ENCODE peak calls at places on chromosomes 2 and 18, in nine cellular contexts. A, S, W, C, N, M, J, T and V are unnamed samples.

GRCh38 chr2:224982910-224983688 is 59.2 kb downstream of the DOCK10 start:
- DNase-seq in A (no peak), S (peak), W (peak), C (peak), N (no peak), M (peak), J (peak), T (no peak), V (no peak)

GRCh38 chr2:213980883-213981282 is 430.0 kb upstream of the VWC2L start:
- DNase-seq in A (no peak), S (no peak), W (no peak), C (no peak), N (no peak), M (no peak), J (no peak), T (no peak), V (no peak)

GRCh38 chr18:24268784-24269550 is 128.7 kb downstream of the OSBPL1A start:
- DNase-seq in A (peak), S (no peak), W (no peak), C (peak), N (peak), M (peak), J (no peak), T (no peak), V (no peak)

GRCh38 chr2:168457177-168457905 is 1.3 kb downstream of the CERS6 start:
- DNase-seq in A (peak), S (no peak), W (no peak), C (peak), N (no peak), M (no peak), J (no peak), T (no peak), V (no peak)

GRCh38 chr2:29660216-29660615 is 261.2 kb downstream of the ALK start:
- DNase-seq in A (no peak), S (no peak), W (no peak), C (no peak), N (no peak), M (no peak), J (no peak), T (no peak), V (no peak)

GRCh38 chr2:105590780-105591660 is 153.7 kb upstream of the NCK2 start:
- DNase-seq in A (no peak), S (no peak), W (no peak), C (no peak), N (no peak), M (no peak), J (no peak), T (no peak), V (no peak)

GRCh38 chr2:170929686-170930050 is 615 bp downstream of the GORASP2 start:
- DNase-seq in A (peak), S (peak), W (no peak), C (peak), N (peak), M (peak), J (peak), T (peak), V (no peak)

GRCh38 chr2:49207204-49207603 is 52.9 kb upstream of the FSHR start:
- DNase-seq in A (no peak), S (no peak), W (no peak), C (no peak), N (peak), M (no peak), J (no peak), T (no peak), V (no peak)

GRCh38 chr2:127640082-127641072 is 5.6 kb upstream of the GPR17 start:
- DNase-seq in A (no peak), S (peak), W (peak), C (no peak), N (peak), M (no peak), J (no peak), T (no peak), V (no peak)

GRCh38 chr2:116456429-116456828 is 1358.1 kb upstream of the DDX18 start:
- DNase-seq in A (no peak), S (no peak), W (no peak), C (no peak), N (no peak), M (no peak), J (no peak), T (no peak), V (no peak)

GRCh38 chr18:9782073-9782857 is 74.2 kb downstream of the RAB31 start:
- DNase-seq in A (peak), S (no peak), W (no peak), C (peak), N (peak), M (no peak), J (no peak), T (no peak), V (peak)

GRCh38 chr2:199439094-199439493 is 18.6 kb downstream of the SATB2 start:
- DNase-seq in A (no peak), S (no peak), W (no peak), C (no peak), N (no peak), M (no peak), J (no peak), T (no peak), V (no peak)

GRCh38 chr2:201971516-201972228 is 62.0 kb upstream of the FZD7 start:
- DNase-seq in A (no peak), S (no peak), W (no peak), C (no peak), N (no peak), M (no peak), J (no peak), T (no peak), V (no peak)

GRCh38 chr2:120597595-120598193 is 138.0 kb upstream of the GLI2 start:
- DNase-seq in A (no peak), S (no peak), W (no peak), C (peak), N (no peak), M (no peak), J (peak), T (no peak), V (no peak)

GRCh38 chr2:16507655-16508054 is 158.0 kb downstream of the CYRIA start:
- DNase-seq in A (no peak), S (no peak), W (no peak), C (no peak), N (no peak), M (no peak), J (no peak), T (no peak), V (no peak)

GRCh38 chr2:163553601-163554000 is 182.2 kb downstream of the FIGN start:
- DNase-seq in A (no peak), S (no peak), W (no peak), C (no peak), N (no peak), M (no peak), J (no peak), T (no peak), V (no peak)

GRCh38 chr2:174492963-174493431 is 6.2 kb upstream of the GPR155 start:
- DNase-seq in A (no peak), S (peak), W (peak), C (no peak), N (no peak), M (peak), J (no peak), T (no peak), V (no peak)

GRCh38 chr2:187319441-187320108 is 128.5 kb downstream of the CALCRL start:
- DNase-seq in A (peak), S (no peak), W (no peak), C (no peak), N (no peak), M (no peak), J (no peak), T (no peak), V (no peak)

GRCh38 chr18:37303009-37303408 is 262.6 kb downstream of the CELF4 start:
- DNase-seq in A (no peak), S (no peak), W (no peak), C (no peak), N (no peak), M (no peak), J (no peak), T (no peak), V (no peak)

GRCh38 chr18:79598885-79599175 is 80.8 kb upstream of the CTDP1 start:
- DNase-seq in A (no peak), S (no peak), W (no peak), C (peak), N (no peak), M (no peak), J (peak), T (no peak), V (no peak)

GRCh38 chr18:77013777-77014525 is 118.6 kb downstream of the MBP start:
- DNase-seq in A (no peak), S (no peak), W (no peak), C (no peak), N (no peak), M (peak), J (peak), T (no peak), V (no peak)

GRCh38 chr2:192011196-192011595 is 164.3 kb upstream of the CAVIN2 start:
- DNase-seq in A (no peak), S (no peak), W (no peak), C (peak), N (no peak), M (no peak), J (no peak), T (no peak), V (no peak)

GRCh38 chr2:11988691-11989465 is 242.4 kb downstream of the LPIN1 start:
- DNase-seq in A (no peak), S (no peak), W (no peak), C (no peak), N (no peak), M (no peak), J (no peak), T (no peak), V (no peak)

GRCh38 chr2:190663348-190663747 is 14.5 kb downstream of the NAB1 start:
- DNase-seq in A (peak), S (no peak), W (no peak), C (no peak), N (no peak), M (no peak), J (no peak), T (no peak), V (no peak)

GRCh38 chr18:13051950-13052349 is 60.8 kb downstream of the CEP192 start:
- DNase-seq in A (peak), S (peak), W (no peak), C (no peak), N (no peak), M (no peak), J (no peak), T (no peak), V (no peak)

GRCh38 chr2:134372141-134372540 is 118.3 kb downstream of the MGAT5 start:
- DNase-seq in A (no peak), S (no peak), W (no peak), C (peak), N (no peak), M (no peak), J (no peak), T (no peak), V (no peak)

GRCh38 chr2:188345439-188345838 is 53.8 kb downstream of the GULP1 start:
- DNase-seq in A (no peak), S (no peak), W (no peak), C (no peak), N (no peak), M (no peak), J (no peak), T (no peak), V (no peak)

GRCh38 chr2:53636616-53637015 is 131.0 kb upstream of the CHAC2 start:
- DNase-seq in A (no peak), S (no peak), W (no peak), C (no peak), N (no peak), M (no peak), J (no peak), T (no peak), V (no peak)

GRCh38 chr18:62394001-62394763 is 69.1 kb downstream of the TNFRSF11A start:
- DNase-seq in A (no peak), S (no peak), W (no peak), C (no peak), N (no peak), M (peak), J (no peak), T (no peak), V (no peak)

GRCh38 chr18:46720521-46720920 is 36.3 kb downstream of the ST8SIA5 start:
- DNase-seq in A (no peak), S (no peak), W (no peak), C (no peak), N (no peak), M (no peak), J (no peak), T (no peak), V (no peak)

GRCh38 chr2:31213063-31213882 is 4.0 kb downstream of the CAPN14 start:
- DNase-seq in A (peak), S (no peak), W (no peak), C (peak), N (peak), M (no peak), J (no peak), T (no peak), V (no peak)

GRCh38 chr2:66427219-66427768 is 7.6 kb upstream of the MEIS1 start:
- DNase-seq in A (peak), S (no peak), W (no peak), C (no peak), N (no peak), M (no peak), J (no peak), T (no peak), V (no peak)

GRCh38 chr2:227360351-227360750 is 18.8 kb downstream of the TM4SF20 start:
- DNase-seq in A (no peak), S (no peak), W (no peak), C (no peak), N (no peak), M (no peak), J (no peak), T (no peak), V (no peak)

GRCh38 chr2:42566837-42567251 is 1.6 kb upstream of the MTA3 start:
- DNase-seq in A (peak), S (peak), W (no peak), C (no peak), N (no peak), M (no peak), J (no peak), T (no peak), V (no peak)

GRCh38 chr2:42567389-42567788 is 1.0 kb upstream of the MTA3 start:
- DNase-seq in A (no peak), S (no peak), W (no peak), C (peak), N (no peak), M (no peak), J (no peak), T (no peak), V (no peak)

GRCh38 chr2:42569116-42569711 is 782 bp downstream of the MTA3 start:
- DNase-seq in A (peak), S (no peak), W (peak), C (peak), N (peak), M (peak), J (peak), T (peak), V (no peak)

GRCh38 chr2:42568431-42569115 is at the start of gene MTA3:
- DNase-seq in A (peak), S (peak), W (peak), C (peak), N (peak), M (peak), J (peak), T (peak), V (no peak)

DNA sequence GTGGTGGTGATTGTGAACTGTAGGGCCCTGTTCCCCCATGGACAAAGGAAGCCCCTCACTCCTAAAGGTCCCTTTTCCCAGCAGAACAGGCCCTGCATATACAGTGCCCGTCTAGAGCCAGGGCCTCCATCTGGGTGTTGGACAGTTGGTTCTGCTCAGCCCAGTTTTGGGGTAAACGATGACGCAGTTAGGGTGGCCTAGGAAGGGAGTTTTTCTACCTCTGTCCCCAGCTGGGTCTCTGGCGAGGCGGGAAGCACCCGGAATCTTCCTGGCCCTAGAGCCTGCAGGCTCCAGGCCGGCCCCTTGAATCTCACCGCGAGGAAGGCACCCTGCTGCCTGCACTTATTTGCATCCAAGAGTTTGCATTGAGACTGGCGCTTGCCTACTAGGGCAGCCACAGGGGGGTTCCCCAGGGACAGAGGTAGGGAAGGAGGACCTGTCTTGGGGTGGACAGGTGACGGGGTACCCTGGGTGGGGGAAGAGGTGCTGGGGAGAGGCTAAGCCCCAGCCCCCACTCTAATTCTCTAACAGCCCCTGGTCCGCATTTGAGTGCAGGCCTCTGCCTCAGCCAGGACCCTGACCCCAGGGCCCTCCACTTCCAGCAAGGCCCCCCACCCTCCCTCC is 514 bp upstream of the MTA3 start:
- DNase-seq in A (no peak), S (peak), W (peak), C (peak), N (peak), M (peak), J (peak), T (peak), V (no peak)
- H3K27ac ChIP-seq in A (no peak), S (peak), W (no peak), C (no peak), N (peak), M (peak), J (peak), T (peak), V (peak)

GRCh38 chr2:129179199-129179598 is 800.3 kb upstream of the RAB6C start:
- DNase-seq in A (no peak), S (no peak), W (no peak), C (no peak), N (no peak), M (no peak), J (no peak), T (no peak), V (no peak)
- H3K27ac ChIP-seq in A (no peak), S (no peak), W (no peak), C (no peak), N (no peak), M (no peak), J (no peak), T (no peak), V (no peak)

GRCh38 chr2:72959995-72960981 is 43.0 kb downstream of the EMX1 start:
- DNase-seq in A (no peak), S (no peak), W (no peak), C (peak), N (no peak), M (no peak), J (peak), T (no peak), V (no peak)
- H3K27ac ChIP-seq in A (no peak), S (no peak), W (no peak), C (no peak), N (no peak), M (no peak), J (no peak), T (no peak), V (no peak)

GRCh38 chr2:218398437-218399390 is 954 bp upstream of the CTDSP1 start:
- DNase-seq in A (peak), S (peak), W (peak), C (peak), N (peak), M (peak), J (peak), T (peak), V (peak)
- H3K27ac ChIP-seq in A (peak), S (peak), W (peak), C (peak), N (peak), M (peak), J (peak), T (peak), V (peak)

DNA sequence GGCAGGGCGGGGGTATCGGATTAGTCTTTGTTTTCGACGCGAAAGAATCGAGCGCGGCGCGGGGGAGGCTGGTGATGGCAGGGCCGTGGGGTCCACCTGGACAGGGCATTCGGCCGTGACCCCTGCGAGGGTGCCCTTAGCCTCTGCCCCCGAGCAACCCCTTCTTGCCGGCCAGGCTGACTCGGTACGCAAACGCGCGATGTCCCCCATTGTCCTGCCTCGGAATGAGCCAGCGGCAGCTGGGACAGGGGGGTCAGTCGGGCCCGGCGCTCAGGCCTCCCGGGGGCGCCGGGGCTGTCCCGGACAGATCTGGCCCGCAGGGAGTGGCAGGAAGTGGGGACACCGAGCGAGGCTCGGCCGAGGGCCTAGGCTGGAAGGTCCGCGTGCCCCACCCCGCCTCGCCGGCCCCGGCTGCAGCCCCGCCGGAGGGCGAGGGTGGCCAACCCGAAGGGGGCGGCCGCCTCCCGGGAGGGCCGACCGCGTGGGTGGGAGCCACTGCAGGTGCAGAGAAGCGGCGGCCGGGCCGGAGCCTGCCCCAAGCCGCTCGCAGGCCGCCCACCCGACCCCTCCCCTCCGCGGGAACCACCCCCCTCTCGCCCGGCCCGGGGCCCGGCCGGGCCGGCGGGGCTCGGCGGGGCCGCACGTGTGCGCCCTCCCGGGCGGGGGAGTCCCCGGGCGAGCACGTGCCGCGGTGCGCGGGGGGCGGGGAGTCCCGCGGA is at the start of gene TET3:
- DNase-seq in A (peak), S (peak), W (no peak), C (peak), N (no peak), M (peak), J (peak), T (peak), V (no peak)
- H3K27ac ChIP-seq in A (peak), S (peak), W (peak), C (no peak), N (peak), M (peak), J (peak), T (peak), V (peak)

DNA sequence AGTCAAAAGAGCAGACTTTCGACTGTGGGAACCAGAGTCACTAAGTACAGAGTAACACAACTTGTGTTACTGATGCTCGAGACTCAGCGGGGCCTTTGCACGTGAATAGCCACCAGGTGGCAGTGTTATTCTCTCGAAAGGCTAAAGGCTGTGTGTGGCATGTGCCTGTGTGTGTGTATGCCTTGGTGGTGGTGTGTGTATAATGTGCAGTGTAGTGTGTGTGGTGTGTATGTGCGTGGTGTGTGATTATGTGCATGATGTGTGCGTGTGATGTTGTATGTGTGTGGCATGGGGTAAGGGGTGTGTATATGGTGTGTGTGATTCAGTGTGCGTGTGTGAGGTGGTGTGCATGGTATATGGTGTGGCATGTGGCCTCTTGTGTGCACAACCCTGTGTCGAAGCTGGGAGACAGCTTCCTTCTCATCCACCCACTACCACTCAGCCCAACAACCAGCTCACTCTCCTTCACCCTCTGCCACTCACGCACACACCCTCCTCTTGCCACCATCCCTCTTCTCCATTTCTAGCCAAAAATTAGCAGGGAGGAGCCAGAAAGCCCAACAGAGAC is 83.0 kb upstream of the ZNF532 start:
- DNase-seq in A (peak), S (peak), W (peak), C (peak), N (peak), M (peak), J (peak), T (peak), V (no peak)
- H3K27ac ChIP-seq in A (peak), S (no peak), W (no peak), C (no peak), N (no peak), M (no peak), J (no peak), T (peak), V (no peak)

DNA sequence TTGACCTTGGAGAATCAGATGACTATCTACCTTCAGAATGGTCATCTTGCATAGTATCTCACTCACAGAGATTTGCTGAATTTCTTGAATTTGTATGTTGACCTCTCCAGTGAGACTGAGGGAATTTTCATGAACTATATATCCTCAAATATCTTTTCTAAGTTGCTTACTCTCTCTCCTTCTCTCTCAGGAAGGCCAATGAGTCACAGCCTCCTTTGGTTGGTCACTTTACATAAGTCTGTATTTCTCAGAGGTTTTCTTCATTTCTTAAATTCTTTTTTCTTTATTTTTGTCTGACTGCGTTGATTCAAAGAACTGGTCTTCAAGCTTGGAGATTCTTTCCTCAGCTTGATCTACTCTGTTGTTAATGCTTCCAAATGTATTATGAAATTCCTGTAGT is 51.7 kb downstream of the VIT start:
- DNase-seq in A (no peak), S (no peak), W (no peak), C (no peak), N (no peak), M (no peak), J (no peak), T (no peak), V (no peak)
- H3K27ac ChIP-seq in A (no peak), S (no peak), W (no peak), C (no peak), N (no peak), M (no peak), J (no peak), T (no peak), V (no peak)